ENCODE peak calls at places on chromosomes 5 and 9, in four cellular contexts. T is GM12891, H is GM12878, P is K562. E is an unnamed sample.

GRCh38 chr9:32783168-32783891 is at the start of gene TMEM215:
- DNase-seq in T (no peak), H (no peak), P (no peak), E (no peak)

GRCh38 chr5:74895906-74896305 is 29.7 kb upstream of the FAM169A start:
- DNase-seq in T (no peak), H (no peak), P (no peak), E (no peak)

GRCh38 chr9:136545065-136545965 is 533 bp downstream of the NOTCH1 start:
- DNase-seq in T (peak), H (no peak), P (peak), E (peak)

GRCh38 chr5:55037046-55037771 is 13.2 kb downstream of the GZMK start:
- DNase-seq in T (no peak), H (no peak), P (no peak), E (no peak)

GRCh38 chr9:127185931-127186781 is 63.7 kb upstream of the ANGPTL2 start:
- DNase-seq in T (no peak), H (no peak), P (no peak), E (no peak)

GRCh38 chr5:153168226-153168625 is 322.2 kb upstream of the GRIA1 start:
- DNase-seq in T (no peak), H (no peak), P (no peak), E (no peak)

GRCh38 chr5:151284392-151284967 is 19.1 kb downstream of the SLC36A3 start:
- DNase-seq in T (no peak), H (no peak), P (peak), E (no peak)

GRCh38 chr9:124300312-124300711 is 42.6 kb downstream of the NEK6 start:
- DNase-seq in T (no peak), H (no peak), P (no peak), E (no peak)

GRCh38 chr5:175697846-175698245 is 40.0 kb downstream of the HRH2 start:
- DNase-seq in T (no peak), H (no peak), P (no peak), E (no peak)

GRCh38 chr5:141494761-141495455 is 6.0 kb downstream of the PCDHGC5 start:
- DNase-seq in T (no peak), H (no peak), P (no peak), E (no peak)

GRCh38 chr9:84990416-84990815 is 320.9 kb downstream of the NTRK2 start:
- DNase-seq in T (no peak), H (no peak), P (no peak), E (no peak)

GRCh38 chr5:135881244-135881643 is 14.4 kb downstream of the IL9 start:
- DNase-seq in T (no peak), H (no peak), P (no peak), E (no peak)

GRCh38 chr9:137049544-137050449 is 3.8 kb upstream of the NPDC1 start:
- DNase-seq in T (peak), H (no peak), P (peak), E (no peak)

GRCh38 chr5:608286-609087 is 3.7 kb upstream of the CEP72 start:
- DNase-seq in T (no peak), H (no peak), P (no peak), E (no peak)

GRCh38 chr5:63831381-63831780 is 130.9 kb downstream of the HTR1A start:
- DNase-seq in T (no peak), H (no peak), P (no peak), E (no peak)

GRCh38 chr9:22447607-22448305 is 1.1 kb downstream of the DMRTA1 start:
- DNase-seq in T (no peak), H (no peak), P (no peak), E (no peak)

GRCh38 chr9:27749838-27750237 is 176.6 kb upstream of the C9orf72 start:
- DNase-seq in T (no peak), H (no peak), P (no peak), E (no peak)

GRCh38 chr9:110875275-110875674 is 163.0 kb downstream of the LPAR1 start:
- DNase-seq in T (peak), H (peak), P (no peak), E (no peak)

GRCh38 chr9:76510041-76510440 is 51.1 kb downstream of the GCNT1 start:
- DNase-seq in T (no peak), H (no peak), P (no peak), E (no peak)

GRCh38 chr9:12426198-12426864 is 266.9 kb upstream of the TYRP1 start:
- DNase-seq in T (no peak), H (no peak), P (no peak), E (no peak)

GRCh38 chr5:65334077-65334476 is 147.6 kb downstream of the ADAMTS6 start:
- DNase-seq in T (no peak), H (no peak), P (no peak), E (no peak)

GRCh38 chr9:113578279-113578865 is 114.8 kb downstream of the RGS3 start:
- DNase-seq in T (no peak), H (no peak), P (no peak), E (no peak)

GRCh38 chr9:136225748-136226679 is 19.6 kb downstream of the QSOX2 start:
- DNase-seq in T (peak), H (peak), P (peak), E (peak)

GRCh38 chr5:30809907-30810306 is 383.6 kb upstream of the CDH6 start:
- DNase-seq in T (no peak), H (no peak), P (no peak), E (no peak)

GRCh38 chr5:127647361-127647958 is 1.4 kb upstream of the CTXN3 start:
- DNase-seq in T (no peak), H (no peak), P (no peak), E (no peak)
- TF ChIP-seq POLR2A in T (no peak), H (no peak), P (no peak), E (no peak)

DNA sequence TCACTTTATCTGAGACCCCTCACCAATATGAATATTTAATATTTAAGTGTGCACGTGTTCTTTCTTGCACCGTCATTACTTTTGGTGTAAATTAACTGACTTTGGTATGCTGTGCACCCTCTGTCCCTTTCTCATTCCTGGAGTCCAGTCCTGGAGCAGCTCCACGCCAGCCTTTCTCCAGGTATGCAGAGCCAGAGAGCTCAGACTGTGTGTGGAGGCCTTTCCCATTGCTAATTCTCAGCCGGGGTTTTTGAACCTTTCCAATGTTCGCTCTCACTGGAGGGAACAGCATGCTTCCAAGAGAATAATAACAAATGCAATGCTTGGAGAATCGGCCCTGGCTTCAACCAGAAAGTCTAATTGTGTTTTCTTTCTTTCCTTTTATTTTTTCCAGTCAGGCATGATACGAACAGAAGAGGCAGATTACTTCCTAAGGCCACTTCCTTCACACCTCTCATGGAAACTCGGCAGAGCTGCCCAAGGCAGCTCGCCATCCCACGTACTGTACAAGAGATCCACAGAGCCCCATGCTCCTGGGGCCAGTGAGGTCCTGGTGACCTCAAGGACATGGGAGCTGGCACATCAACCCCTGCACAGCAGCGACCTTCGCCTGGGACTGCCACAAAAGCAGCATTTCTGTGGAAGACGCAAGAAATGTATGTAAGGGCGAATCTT is 41.7 kb downstream of the ADAMTS16 start:
- DNase-seq in T (no peak), H (no peak), P (no peak), E (no peak)
- TF ChIP-seq TAF1 in T (no peak), H (no peak), P (no peak), E (no peak)

DNA sequence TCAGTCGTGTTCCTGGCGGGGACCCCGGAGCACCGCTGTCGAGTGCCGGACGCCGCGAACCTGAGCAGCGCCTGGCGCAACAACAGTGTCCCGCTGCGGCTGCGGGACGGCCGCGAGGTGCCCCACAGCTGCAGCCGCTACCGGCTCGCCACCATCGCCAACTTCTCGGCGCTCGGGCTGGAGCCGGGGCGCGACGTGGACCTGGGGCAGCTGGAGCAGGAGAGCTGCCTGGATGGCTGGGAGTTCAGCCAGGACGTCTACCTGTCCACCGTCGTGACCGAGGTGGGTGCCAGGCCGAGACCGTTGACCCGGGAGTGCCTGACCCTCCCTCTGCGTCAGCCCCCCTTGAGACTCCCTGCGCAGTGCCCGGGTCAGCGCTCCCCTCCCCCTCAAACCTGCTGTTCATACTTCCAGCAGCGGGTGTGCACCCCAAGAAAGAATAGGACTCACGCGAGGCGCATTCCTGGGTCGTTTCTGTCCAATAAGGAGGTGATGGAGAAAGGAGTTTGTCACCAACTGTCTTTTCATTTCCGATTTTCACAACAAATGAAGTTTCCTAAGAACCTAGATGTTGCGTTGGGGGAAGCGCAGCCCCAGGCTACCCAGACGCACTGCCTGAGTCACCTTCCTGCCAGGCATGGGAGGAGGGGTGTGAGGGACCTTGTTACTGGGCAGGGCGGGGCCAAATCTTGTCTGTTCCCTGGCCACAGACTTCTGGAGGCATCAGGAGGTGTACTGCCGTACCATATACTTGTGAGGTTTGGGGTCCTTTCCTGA is 722 bp downstream of the SLC22A4 start:
- DNase-seq in T (no peak), H (no peak), P (peak), E (no peak)
- TF ChIP-seq POLR2A in T (no peak), H (no peak), P (no peak), E (no peak)

GRCh38 chr9:37936965-37937364 is 33.0 kb upstream of the SLC25A51 start:
- DNase-seq in T (no peak), H (no peak), P (peak), E (no peak)

GRCh38 chr9:37939575-37940095 is 35.7 kb upstream of the SLC25A51 start:
- DNase-seq in T (no peak), H (no peak), P (no peak), E (no peak)

GRCh38 chr9:37936376-37936775 is 32.4 kb upstream of the SLC25A51 start:
- DNase-seq in T (no peak), H (no peak), P (no peak), E (no peak)

GRCh38 chr9:37937403-37937802 is 33.5 kb upstream of the SLC25A51 start:
- DNase-seq in T (no peak), H (no peak), P (no peak), E (no peak)

DNA sequence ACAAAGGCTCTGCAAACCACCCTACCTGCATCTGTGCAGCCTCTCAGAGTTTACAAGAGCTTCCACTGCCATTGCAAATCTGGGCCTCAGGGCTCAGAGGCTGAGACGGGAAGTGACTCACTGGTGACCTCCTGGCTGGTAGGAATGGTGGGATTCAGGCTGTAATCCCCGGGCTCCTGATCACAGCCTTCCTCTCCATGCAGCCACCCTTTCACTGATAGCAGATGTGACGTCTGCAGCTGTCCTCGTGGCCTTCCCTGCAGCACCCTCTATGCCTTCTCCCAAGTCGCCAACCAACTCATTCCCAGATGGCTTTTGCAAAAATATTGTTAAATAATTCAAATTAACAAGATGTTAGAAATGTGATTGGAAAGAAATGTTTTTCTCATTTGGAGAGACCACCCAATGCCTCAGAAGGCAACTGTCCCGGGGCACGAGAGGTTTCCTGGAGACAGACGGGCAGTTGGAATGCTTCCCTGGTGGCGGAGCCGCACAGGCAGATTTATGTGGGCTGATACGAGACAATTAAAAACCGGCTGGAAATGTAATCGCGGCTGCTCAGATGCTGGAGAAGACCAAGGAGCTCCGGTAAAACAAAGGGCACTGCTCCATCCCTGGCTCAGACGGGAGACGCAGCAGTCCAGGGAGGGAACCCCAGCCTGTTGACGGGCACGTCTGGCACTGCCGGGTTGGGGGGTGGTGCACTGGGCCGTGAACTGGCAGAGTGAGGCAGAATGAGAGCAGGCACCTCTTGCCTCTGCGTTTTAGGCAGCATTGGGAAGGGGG is 34.4 kb upstream of the SLC25A51 start:
- DNase-seq in T (no peak), H (no peak), P (peak), E (no peak)
- TF ChIP-seq TAF1 in T (no peak), H (no peak), P (no peak), E (no peak)

E was measured in GM12892.